ENCODE peak calls at places on chromosomes 13 and 19, in five cellular contexts. B is stomach, D is body of pancreas, Q is spleen, L is testis. C is an unnamed sample. For H3K9me3 and H3K4me1, the result is how much of the 10 kb centered on the place peaks cover.

GRCh38 chr19:48363810-48364563 is at the start of the genes SYNGR4 and TMEM143:
- DNase-seq in B (peak), D (peak), Q (peak), L (peak), C (peak)

GRCh38 chr19:45117167-45117594 is 24.2 kb downstream of the PPP1R37 start:
- DNase-seq in B (no peak), D (no peak), Q (no peak), L (no peak), C (no peak)

GRCh38 chr13:111159362-111160320 is 44.5 kb downstream of the ARHGEF7 start:
- DNase-seq in B (no peak), D (no peak), Q (no peak), L (no peak), C (no peak)

GRCh38 chr19:45403781-45404556 is 900 bp downstream of the PPP1R13L start:
- DNase-seq in B (peak), D (peak), Q (peak), L (peak), C (peak)

GRCh38 chr19:6067975-6068374 is 42.3 kb downstream of the RFX2 start:
- DNase-seq in B (no peak), D (no peak), Q (no peak), L (no peak), C (no peak)

GRCh38 chr13:71290963-71291937 is 575.8 kb downstream of the DACH1 start:
- DNase-seq in B (no peak), D (peak), Q (no peak), L (peak), C (peak)

GRCh38 chr13:44249439-44249838 is 124.2 kb upstream of the SERP2 start:
- DNase-seq in B (no peak), D (peak), Q (no peak), L (peak), C (no peak)

GRCh38 chr13:102323012-102323411 is 78.8 kb downstream of the FGF14 start:
- DNase-seq in B (no peak), D (no peak), Q (no peak), L (no peak), C (no peak)

GRCh38 chr13:57633950-57634828 is 2.6 kb downstream of the PCDH17 start:
- DNase-seq in B (no peak), D (peak), Q (peak), L (peak), C (peak)

GRCh38 chr13:102132896-102133295 is 269.0 kb downstream of the FGF14 start:
- DNase-seq in B (no peak), D (no peak), Q (no peak), L (no peak), C (no peak)

GRCh38 chr13:22243519-22244197 is 572.8 kb downstream of the FGF9 start:
- DNase-seq in B (peak), D (no peak), Q (no peak), L (no peak), C (no peak)

GRCh38 chr13:102373221-102373620 is 28.6 kb downstream of the FGF14 start:
- DNase-seq in B (no peak), D (no peak), Q (no peak), L (no peak), C (no peak)

GRCh38 chr19:2602391-2603181 is 99.9 kb downstream of the GNG7 start:
- DNase-seq in B (peak), D (peak), Q (peak), L (peak), C (peak)

GRCh38 chr13:92833071-92833470 is 393.5 kb upstream of the GPC6 start:
- DNase-seq in B (no peak), D (no peak), Q (no peak), L (no peak), C (no peak)

GRCh38 chr19:38649305-38650179 is 2.1 kb downstream of the ACTN4 start:
- DNase-seq in B (peak), D (peak), Q (peak), L (no peak), C (peak)

GRCh38 chr13:110387451-110388140 is 80.5 kb downstream of the COL4A2 start:
- DNase-seq in B (no peak), D (no peak), Q (no peak), L (peak), C (no peak)

GRCh38 chr19:54420383-54421168 is 5.3 kb downstream of the TTYH1 start:
- DNase-seq in B (no peak), D (peak), Q (no peak), L (peak), C (no peak)

GRCh38 chr13:84980571-84980970 is 818.6 kb downstream of the SLITRK6 start:
- DNase-seq in B (no peak), D (no peak), Q (no peak), L (no peak), C (no peak)

GRCh38 chr13:98033277-98034247 is 80.1 kb downstream of the IPO5 start:
- DNase-seq in B (no peak), D (peak), Q (no peak), L (peak), C (no peak)

GRCh38 chr19:50548191-50549058 is 19.8 kb downstream of the LRRC4B start:
- DNase-seq in B (no peak), D (no peak), Q (no peak), L (no peak), C (no peak)

GRCh38 chr19:12952488-12953455 is 4.3 kb downstream of the GADD45GIP1 start:
- DNase-seq in B (no peak), D (no peak), Q (no peak), L (no peak), C (no peak)

GRCh38 chr13:74555291-74556001 is 421.2 kb upstream of the KLF12 start:
- DNase-seq in B (no peak), D (no peak), Q (no peak), L (no peak), C (no peak)

GRCh38 chr13:30173301-30173605 is 134.1 kb downstream of the KATNAL1 start:
- DNase-seq in B (no peak), D (no peak), Q (no peak), L (no peak), C (no peak)

GRCh38 chr19:44282846-44283245 is 22.0 kb downstream of the ZNF235 start:
- DNase-seq in B (no peak), D (no peak), Q (no peak), L (no peak), C (no peak)

GRCh38 chr13:43291289-43292055 is 268.1 kb downstream of the DNAJC15 start:
- DNase-seq in B (no peak), D (no peak), Q (no peak), L (no peak), C (no peak)

GRCh38 chr13:60509601-60510386 is 112.8 kb downstream of the TDRD3 start:
- DNase-seq in B (no peak), D (no peak), Q (no peak), L (no peak), C (no peak)

GRCh38 chr19:14433454-14434156 is 499 bp downstream of the PKN1 start:
- DNase-seq in B (peak), D (peak), Q (peak), L (peak), C (no peak)

GRCh38 chr19:36999313-36999712 is 78.9 kb upstream of the ZNF420 start:
- DNase-seq in B (no peak), D (no peak), Q (no peak), L (no peak), C (no peak)
- H3K9me3 ChIP-seq in B (under half), D (under half), Q (under half), L (under half), C (under half)

GRCh38 chr19:1490020-1490310 is 185 bp downstream of the PCSK4 start:
- DNase-seq in B (no peak), D (no peak), Q (no peak), L (no peak), C (no peak)
- TF ChIP-seq POLR2A in B (no peak), D (peak), Q (no peak), L (no peak), C (no peak)

DNA sequence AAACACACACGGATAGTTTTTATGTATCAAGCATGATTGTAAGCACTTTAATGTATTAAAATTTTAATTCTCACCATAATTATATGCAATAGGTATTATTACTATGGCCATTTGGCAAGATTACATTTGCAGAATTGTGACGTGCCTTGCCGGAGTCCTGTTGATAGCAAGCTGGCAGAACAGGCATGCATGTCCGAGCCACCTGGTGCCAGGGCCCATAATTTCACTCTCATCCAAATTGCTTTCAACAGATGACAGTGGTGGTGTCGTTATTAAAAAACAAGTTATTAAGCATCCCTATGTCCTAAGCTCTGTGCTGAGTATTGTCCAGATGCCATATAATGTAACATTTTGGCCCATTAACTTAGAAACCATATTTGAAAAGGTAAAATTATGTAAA is 374.3 kb downstream of the FOXO1 start:
- DNase-seq in B (no peak), D (no peak), Q (no peak), L (no peak), C (no peak)
- H3K4me1 ChIP-seq in B (under half), D (under half), Q (under half), L (under half), C (under half)

GRCh38 chr19:11680689-11681302 is 58.0 kb downstream of the ZNF823 start:
- DNase-seq in B (no peak), D (no peak), Q (no peak), L (no peak), C (no peak)

GRCh38 chr19:11685676-11686650 is 52.8 kb downstream of the ZNF823 start:
- DNase-seq in B (no peak), D (no peak), Q (no peak), L (no peak), C (no peak)

GRCh38 chr19:11684987-11685675 is 53.6 kb downstream of the ZNF823 start:
- DNase-seq in B (no peak), D (no peak), Q (no peak), L (no peak), C (no peak)
- H3K9me3 ChIP-seq in B (under half), D (under half), Q (under half), L (under half), C (under half)